ENCODE peak calls at places on chromosomes 4 and X, in five cellular contexts. Q, X, J, B and E are unnamed samples. For H3K4me1, the result is how much of the 10 kb centered on the place peaks cover.

GRCh38 chrX:68658530-68658929 is 11.1 kb downstream of the STARD8 start:
- DNase-seq in Q (no peak), X (no peak), J (peak), B (no peak), E (peak)

GRCh38 chr4:119038465-119038864 is 97.2 kb upstream of the MYOZ2 start:
- DNase-seq in Q (no peak), X (no peak), J (no peak), B (no peak), E (no peak)

GRCh38 chr4:79211490-79211889 is 114.4 kb downstream of the NAA11 start:
- DNase-seq in Q (no peak), X (no peak), J (no peak), B (no peak), E (no peak)

GRCh38 chr4:108596389-108596788 is 24.0 kb upstream of the RPL34 start:
- DNase-seq in Q (no peak), X (no peak), J (no peak), B (no peak), E (no peak)

GRCh38 chrX:109448539-109448938 is 33.3 kb downstream of the GUCY2F start:
- DNase-seq in Q (no peak), X (no peak), J (no peak), B (no peak), E (no peak)

GRCh38 chrX:153688900-153689590 is 1.3 kb downstream of the SLC6A8 start:
- DNase-seq in Q (no peak), X (peak), J (no peak), B (no peak), E (peak)

GRCh38 chrX:66200855-66201795 is 37.1 kb downstream of the HEPH start:
- DNase-seq in Q (no peak), X (no peak), J (no peak), B (no peak), E (no peak)

GRCh38 chr4:104279744-104280143 is 214.9 kb downstream of the CXXC4 start:
- DNase-seq in Q (no peak), X (no peak), J (no peak), B (no peak), E (no peak)

GRCh38 chr4:74540193-74540592 is 95.3 kb downstream of the AREG start:
- DNase-seq in Q (no peak), X (no peak), J (no peak), B (no peak), E (no peak)

GRCh38 chr4:152166567-152166966 is 369.3 kb downstream of the FBXW7 start:
- DNase-seq in Q (no peak), X (no peak), J (peak), B (no peak), E (no peak)

GRCh38 chrX:2955838-2956237 is 26.7 kb upstream of the ARSD start:
- DNase-seq in Q (no peak), X (no peak), J (no peak), B (no peak), E (no peak)

GRCh38 chr4:151437505-151437904 is 28.5 kb downstream of the FHIP1A start:
- DNase-seq in Q (no peak), X (no peak), J (no peak), B (no peak), E (no peak)

GRCh38 chr4:147587061-147587460 is 30.1 kb upstream of the TMEM184C start:
- DNase-seq in Q (no peak), X (no peak), J (no peak), B (no peak), E (no peak)

GRCh38 chr4:78219825-78220224 is 162.7 kb downstream of the FRAS1 start:
- DNase-seq in Q (no peak), X (no peak), J (peak), B (no peak), E (no peak)

GRCh38 chrX:23887918-23888317 is 19.8 kb downstream of the APOO start:
- DNase-seq in Q (no peak), X (no peak), J (no peak), B (no peak), E (no peak)

GRCh38 chrX:23884427-23885024 is 23.2 kb downstream of the APOO start:
- DNase-seq in Q (no peak), X (no peak), J (no peak), B (no peak), E (no peak)

GRCh38 chrX:23885803-23886202 is 21.9 kb downstream of the APOO start:
- DNase-seq in Q (no peak), X (no peak), J (no peak), B (no peak), E (no peak)

GRCh38 chrX:23887448-23887847 is 20.3 kb downstream of the APOO start:
- DNase-seq in Q (no peak), X (no peak), J (no peak), B (no peak), E (no peak)

DNA sequence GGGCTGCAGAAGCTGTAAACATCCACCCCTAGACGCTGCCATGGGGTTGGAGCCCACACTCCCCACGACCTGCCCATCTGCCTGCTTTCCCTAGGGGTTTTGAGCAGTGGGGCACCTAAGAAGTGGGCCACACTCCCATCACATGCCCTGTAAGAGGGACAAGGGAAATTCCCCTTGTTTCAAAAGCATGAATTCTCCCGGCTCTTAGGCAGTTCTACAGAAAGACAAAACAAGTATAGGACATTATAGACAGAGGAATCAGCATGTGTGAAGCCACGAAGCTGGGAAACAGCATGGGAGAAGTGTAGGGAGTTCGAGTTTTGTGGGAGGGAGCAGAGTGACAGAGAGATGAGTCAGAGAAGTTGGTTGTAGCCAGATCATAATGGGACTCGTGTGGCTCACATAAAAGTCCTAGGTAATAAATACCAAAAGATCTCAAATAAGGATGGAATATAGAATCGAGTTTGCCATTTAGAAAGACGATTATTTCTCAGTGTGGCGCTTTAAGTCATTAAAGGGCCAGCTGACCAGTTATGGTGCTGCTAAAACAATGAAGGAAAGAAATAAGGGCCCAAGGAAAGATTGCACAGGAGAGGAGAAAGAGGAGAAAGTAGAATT is 23.9 kb downstream of the APOO start:
- DNase-seq in Q (no peak), X (no peak), J (peak), B (no peak), E (no peak)
- H3K4me3 ChIP-seq in Q (no peak), X (no peak), J (no peak), B (no peak), E (no peak)

GRCh38 chr4:122911588-122911987 is 10.8 kb downstream of the NUDT6 start:
- DNase-seq in Q (no peak), X (no peak), J (no peak), B (no peak), E (no peak)
- H3K4me1 ChIP-seq in Q (under half), X (under half), J (under half), B (under half), E (under half)

GRCh38 chrX:112819013-112819635 is 21.5 kb downstream of the AMOT start:
- DNase-seq in Q (no peak), X (no peak), J (no peak), B (no peak), E (no peak)
- H3K4me3 ChIP-seq in Q (no peak), X (no peak), J (no peak), B (no peak), E (no peak)

DNA sequence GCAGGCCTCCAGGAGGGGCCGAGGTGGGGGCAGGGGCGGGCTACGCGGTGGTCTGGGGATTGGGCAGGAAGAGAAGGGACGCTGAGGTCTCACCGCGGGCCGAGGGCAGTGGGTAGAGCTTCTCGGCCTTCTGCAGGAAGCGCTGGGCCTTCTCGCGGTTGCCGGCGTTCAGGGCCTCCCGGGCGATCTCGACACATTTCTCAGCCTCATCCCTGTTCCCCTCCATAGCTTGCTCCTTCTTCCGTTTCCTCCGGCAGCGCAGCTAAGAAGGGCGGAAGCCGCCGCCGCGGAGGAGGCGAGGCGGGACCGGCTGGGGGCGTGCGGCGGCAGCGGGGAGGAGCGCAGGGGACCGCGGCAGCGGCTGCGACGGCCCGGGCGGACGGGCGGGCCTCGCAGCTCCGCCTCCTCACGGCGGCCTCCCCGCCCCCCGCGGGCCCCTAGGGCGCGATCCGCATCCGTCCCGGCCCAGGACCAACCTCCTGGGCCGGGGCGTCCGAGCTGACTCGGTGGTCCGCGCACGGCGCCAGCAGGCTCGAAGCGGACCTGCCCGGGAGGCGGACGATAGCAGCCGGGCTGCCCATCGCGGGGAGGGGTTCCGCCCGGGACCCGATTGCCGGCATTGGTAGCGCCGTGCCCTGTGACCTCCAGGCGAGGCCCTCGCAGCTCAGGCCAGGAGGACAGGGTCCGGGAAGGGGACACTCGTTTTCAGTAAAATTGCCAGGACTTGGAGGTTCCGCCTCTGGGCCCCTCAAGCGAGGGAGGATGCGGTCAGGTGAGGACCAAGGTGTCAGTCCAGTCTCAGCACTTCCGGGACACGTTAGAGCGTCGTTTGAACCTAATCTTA is at the start of gene DNAJB14:
- DNase-seq in Q (peak), X (peak), J (peak), B (peak), E (peak)
- H3K4me1 ChIP-seq in Q (under half), X (under half), J (under half), B (under half), E (under half)